ENCODE peak calls at places on chromosome 4, in six cellular contexts. Z, C, V, G, J and U are unnamed samples.

GRCh38 chr4:29861307-29861706 is 858.9 kb upstream of the PCDH7 start:
- DNase-seq in G (no peak), J (no peak), V (no peak), C (no peak), Z (no peak), U (no peak)

GRCh38 chr4:139619644-139620043 is 46.0 kb upstream of the MGST2 start:
- DNase-seq in Z (no peak), V (no peak), G (no peak), C (peak; percentile 50), J (no peak), U (peak; percentile 37)

GRCh38 chr4:75547647-75548387 is 8.0 kb upstream of the ODAPH start:
- DNase-seq in Z (no peak), J (peak; percentile 41), G (no peak), C (peak; percentile 59), V (no peak), U (no peak)

GRCh38 chr4:156970501-156971167 is 965 bp downstream of the PDGFC start:
- DNase-seq in J (peak; percentile 66), G (peak; percentile 71), V (no peak), C (peak; percentile 72), Z (no peak), U (peak; percentile 75)

GRCh38 chr4:145808021-145808650 is 128.2 kb downstream of the C4orf51 start:
- DNase-seq in C (peak; percentile 50), Z (peak; percentile 97), V (no peak), G (no peak), J (no peak), U (no peak)

GRCh38 chr4:34732170-34732569 is 1512.1 kb downstream of the ARAP2 start:
- DNase-seq in C (no peak), V (no peak), Z (no peak), J (no peak), G (no peak), U (no peak)

GRCh38 chr4:77821775-77822174 is 2.6 kb upstream of the CNOT6L start:
- DNase-seq in V (peak; percentile 54), G (no peak), C (peak; percentile 65), J (no peak), Z (no peak), U (no peak)

GRCh38 chr4:6855692-6856297 is 53.8 kb upstream of the TBC1D14 start:
- DNase-seq in V (no peak), G (no peak), J (no peak), C (no peak), Z (no peak), U (no peak)

GRCh38 chr4:5713861-5714260 is 2.9 kb downstream of the EVC start:
- DNase-seq in Z (no peak), J (no peak), V (no peak), G (no peak), C (no peak), U (no peak)

GRCh38 chr4:107278791-107279481 is 242.8 kb upstream of the DKK2 start:
- DNase-seq in G (no peak), V (no peak), C (no peak), J (no peak), Z (no peak), U (no peak)

GRCh38 chr4:8504279-8505007 is 63.9 kb downstream of the TRMT44 start:
- DNase-seq in C (no peak), V (no peak), J (no peak), G (no peak), Z (no peak), U (no peak)

GRCh38 chr4:23906839-23907238 is 17.0 kb upstream of the PPARGC1A start:
- DNase-seq in V (no peak), J (no peak), C (no peak), Z (no peak), G (no peak), U (no peak)

GRCh38 chr4:94412019-94413017 is 39.4 kb upstream of the PDLIM5 start:
- DNase-seq in Z (peak; percentile 31), G (no peak), C (no peak), J (no peak), V (no peak), U (no peak)

GRCh38 chr4:69092190-69092589 is 4.1 kb upstream of the UGT2B7 start:
- DNase-seq in Z (peak; percentile 47), J (no peak), C (no peak), V (no peak), G (no peak), U (no peak)

GRCh38 chr4:53962516-53963225 is 101.7 kb downstream of the CHIC2 start:
- DNase-seq in J (no peak), C (no peak), V (no peak), G (peak; percentile 13), Z (peak; percentile 45), U (no peak)

GRCh38 chr4:174929346-174929745 is 11.2 kb downstream of the ADAM29 start:
- DNase-seq in C (no peak), J (no peak), Z (no peak), V (no peak), G (no peak), U (no peak)

GRCh38 chr4:76993787-76994641 is 44.5 kb downstream of the SEPTIN11 start:
- DNase-seq in C (peak; percentile 74), G (no peak), Z (no peak), J (no peak), V (peak; percentile 54), U (no peak)

GRCh38 chr4:38226170-38226569 is 266.0 kb downstream of the PTTG2 start:
- DNase-seq in V (no peak), Z (no peak), G (no peak), C (no peak), J (no peak), U (no peak)

GRCh38 chr4:83109480-83110221 is 4.9 kb downstream of the PLAC8 start:
- DNase-seq in J (peak; percentile 28), Z (no peak), G (peak; percentile 92), C (peak; percentile 66), V (peak; percentile 38), U (peak; percentile 72)

GRCh38 chr4:156692016-156692415 is 279.6 kb downstream of the PDGFC start:
- DNase-seq in Z (no peak), G (no peak), V (no peak), C (no peak), J (no peak), U (no peak)

GRCh38 chr4:185915271-185915670 is 103.3 kb upstream of the SORBS2 start:
- DNase-seq in J (no peak), G (no peak), Z (no peak), V (no peak), C (no peak), U (no peak)

GRCh38 chr4:45160932-45161331 is 434.6 kb upstream of the GNPDA2 start:
- DNase-seq in G (no peak), Z (no peak), J (no peak), C (no peak), V (no peak), U (no peak)

GRCh38 chr4:70863099-70863790 is 23.6 kb upstream of the GRSF1 start:
- DNase-seq in C (no peak), Z (no peak), G (no peak), V (no peak), J (no peak), U (no peak)

GRCh38 chr4:184104419-184105101 is 113.1 kb downstream of the ENPP6 start:
- DNase-seq in V (no peak), J (no peak), Z (no peak), C (no peak), G (no peak), U (no peak)

GRCh38 chr4:140635606-140636005 is 66.8 kb upstream of the UCP1 start:
- DNase-seq in C (peak; percentile 79), V (no peak), J (no peak), G (no peak), Z (peak; percentile 7), U (no peak)

GRCh38 chr4:55498051-55498450 is 48.7 kb downstream of the CLOCK start:
- DNase-seq in V (no peak), Z (no peak), J (no peak), C (no peak), G (no peak), U (no peak)

GRCh38 chr4:85970535-85970934 is 389.3 kb downstream of the MAPK10 start:
- DNase-seq in Z (no peak), G (no peak), J (no peak), V (no peak), C (no peak), U (no peak)

GRCh38 chr4:168693750-168694470 is 197.1 kb downstream of the PALLD start:
- DNase-seq in C (no peak), V (no peak), J (no peak), G (no peak), Z (no peak), U (no peak)

GRCh38 chr4:90958256-90958895 is 831.2 kb downstream of the CCSER1 start:
- DNase-seq in V (no peak), J (no peak), G (no peak), Z (peak; percentile 91), C (no peak), U (no peak)

GRCh38 chr4:152894673-152895072 is 41.5 kb upstream of the FHDC1 start:
- DNase-seq in V (no peak), G (no peak), J (no peak), Z (no peak), C (no peak), U (no peak)

GRCh38 chr4:56575820-56576429 is 70.3 kb downstream of the ARL9 start:
- DNase-seq in G (no peak), Z (no peak), C (no peak), J (no peak), V (no peak), U (no peak)

GRCh38 chr4:151045907-151046306 is 30.8 kb upstream of the LRBA start:
- DNase-seq in C (no peak), V (no peak), J (no peak), Z (no peak), G (no peak), U (peak; percentile 45)

GRCh38 chr4:183431614-183432013 is 12.8 kb upstream of the CDKN2AIP start:
- DNase-seq in J (no peak), V (peak; percentile 6), C (peak; percentile 38), Z (no peak), G (no peak), U (no peak)

GRCh38 chr4:22719218-22719617 is 26.5 kb downstream of the GBA3 start:
- DNase-seq in Z (no peak), G (no peak), C (no peak), J (no peak), V (no peak), U (no peak)
- TF ChIP-seq CTCF in Z (no peak), G (no peak), C (no peak), J (no peak), V (no peak), U (no peak)

GRCh38 chr4:40328383-40328782 is 6.8 kb upstream of the CHRNA9 start:
- DNase-seq in C (no peak), G (no peak), Z (no peak), V (no peak), J (no peak), U (no peak)
- TF ChIP-seq CTCF in C (no peak), G (no peak), Z (no peak), V (no peak), J (no peak), U (no peak)

GRCh38 chr4:20311863-20312262 is 60.2 kb downstream of the SLIT2 start:
- DNase-seq in G (no peak), J (no peak), Z (no peak), V (no peak), C (no peak), U (no peak)

GRCh38 chr4:20301161-20301560 is 49.5 kb downstream of the SLIT2 start:
- DNase-seq in V (no peak), C (no peak), G (no peak), Z (no peak), J (no peak), U (no peak)

GRCh38 chr4:20305976-20306375 is 54.3 kb downstream of the SLIT2 start:
- DNase-seq in Z (no peak), V (no peak), G (no peak), C (no peak), J (no peak), U (peak; percentile 35)
- TF ChIP-seq CTCF in Z (peak; percentile 36), V (no peak), G (no peak), C (no peak), J (no peak), U (peak; percentile 30)

GRCh38 chr4:99834569-99834968 is 17.9 kb downstream of the DAPP1 start:
- DNase-seq in J (no peak), G (no peak), Z (no peak), V (no peak), C (no peak), U (no peak)
- TF ChIP-seq CTCF in J (no peak), G (no peak), Z (no peak), V (no peak), C (no peak), U (no peak)